ENCODE peak calls at places on chromosomes 6 and 20, in six cellular contexts. O is PC-9, U is heart right ventricle, W is endothelial cell of umbilical vein, M is heart left ventricle, C is fibroblast of lung. A is an unnamed sample.

GRCh38 chr6:148037496-148037895 is 305.1 kb upstream of the SASH1 start:
- DNase-seq in M (no peak), U (no peak), W (no peak), O (peak), C (peak), A (peak)

GRCh38 chr6:1679691-1680068 is 70.0 kb downstream of the FOXC1 start:
- DNase-seq in W (peak), C (no peak), U (no peak), M (no peak), O (peak), A (no peak)

GRCh38 chr20:62165762-62166399 is 16.9 kb upstream of the MTG2 start:
- DNase-seq in M (peak), C (peak), O (no peak), W (no peak), U (peak), A (no peak)

GRCh38 chr20:13809373-13809772 is 24.5 kb downstream of the NDUFAF5 start:
- DNase-seq in W (no peak), O (no peak), M (no peak), C (no peak), U (no peak), A (no peak)

GRCh38 chr6:42441661-42442081 is 10.1 kb downstream of the TRERF1 start:
- DNase-seq in O (no peak), M (no peak), U (no peak), C (peak), W (no peak), A (no peak)

GRCh38 chr20:46549188-46549967 is 1.1 kb downstream of the OCSTAMP start:
- DNase-seq in U (no peak), W (no peak), O (no peak), C (no peak), M (no peak), A (no peak)

GRCh38 chr6:166592818-166593217 is 6.3 kb upstream of the RAMACL start:
- DNase-seq in W (no peak), M (no peak), C (peak), O (no peak), U (no peak), A (no peak)

GRCh38 chr6:127201321-127201720 is 65.3 kb upstream of the RNF146 start:
- DNase-seq in C (peak), W (peak), O (no peak), U (no peak), M (no peak), A (no peak)

GRCh38 chr20:24732599-24732998 is 216.5 kb upstream of the CST7 start:
- DNase-seq in W (no peak), O (no peak), M (no peak), C (no peak), U (no peak), A (no peak)

GRCh38 chr6:30325873-30326445 is 768 bp upstream of the TRIM39 start:
- DNase-seq in W (no peak), O (peak), U (no peak), M (no peak), C (no peak), A (peak)

GRCh38 chr6:168061269-168062210 is 17.5 kb downstream of the FRMD1 start:
- DNase-seq in M (no peak), C (no peak), O (no peak), U (no peak), W (no peak), A (no peak)

GRCh38 chr20:24657211-24657610 is 187.8 kb downstream of the SYNDIG1 start:
- DNase-seq in U (no peak), C (peak), M (no peak), O (no peak), W (no peak), A (no peak)

GRCh38 chr20:12237772-12238171 is 320.1 kb downstream of the BTBD3 start:
- DNase-seq in C (no peak), M (no peak), U (peak), O (no peak), W (no peak), A (no peak)

GRCh38 chr6:135906542-135906941 is 55.0 kb downstream of the PDE7B start:
- DNase-seq in W (no peak), M (no peak), O (no peak), C (peak), U (no peak), A (no peak)

GRCh38 chr6:6407061-6407723 is 86.7 kb upstream of the F13A1 start:
- DNase-seq in U (no peak), O (no peak), W (no peak), C (no peak), M (no peak), A (no peak)

GRCh38 chr20:38137441-38138037 is 27.5 kb downstream of the TGM2 start:
- DNase-seq in O (peak), U (no peak), C (no peak), M (no peak), W (no peak), A (no peak)

GRCh38 chr6:160139420-160139851 is 17.8 kb downstream of the SLC22A1 start:
- DNase-seq in U (no peak), C (peak), W (no peak), O (peak), M (no peak), A (peak)

GRCh38 chr6:149089508-149089907 is 228.0 kb upstream of the TAB2 start:
- DNase-seq in U (no peak), W (no peak), O (no peak), C (no peak), M (no peak), A (no peak)

GRCh38 chr20:52481443-52481842 is 289.9 kb upstream of the ZFP64 start:
- DNase-seq in C (no peak), O (no peak), U (no peak), W (peak), M (no peak), A (no peak)

GRCh38 chr6:57069920-57070331 is 20.1 kb upstream of the ZNF451 start:
- DNase-seq in O (no peak), W (no peak), U (no peak), M (no peak), C (no peak), A (no peak)

GRCh38 chr6:136249811-136250685 is at the start of gene MTFR2:
- DNase-seq in C (peak), M (peak), U (peak), O (peak), W (peak), A (peak)

GRCh38 chr6:161486903-161487531 is 213.2 kb upstream of the AGPAT4 start:
- DNase-seq in O (no peak), M (no peak), U (no peak), W (no peak), C (no peak), A (no peak)

GRCh38 chr20:38157635-38158495 is 7.2 kb downstream of the TGM2 start:
- DNase-seq in U (no peak), O (peak), C (no peak), W (peak), M (no peak), A (no peak)

GRCh38 chr6:27966044-27966443 is 9.0 kb downstream of the OR2B6 start:
- DNase-seq in O (no peak), W (no peak), U (no peak), C (no peak), M (no peak), A (no peak)

GRCh38 chr6:35140991-35141720 is at the start of gene TCP11:
- DNase-seq in U (peak), W (no peak), M (peak), C (no peak), O (no peak), A (no peak)

GRCh38 chr20:39048000-39048696 is 86.0 kb downstream of the DHX35 start:
- DNase-seq in M (peak), U (peak), W (peak), O (peak), C (peak), A (peak)

GRCh38 chr6:90274481-90275030 is 22.1 kb downstream of the BACH2 start:
- DNase-seq in W (no peak), U (no peak), O (no peak), C (no peak), M (no peak), A (no peak)

GRCh38 chr6:624979-625378 is 31.9 kb downstream of the HUS1B start:
- DNase-seq in U (no peak), W (peak), C (peak), M (no peak), O (no peak), A (peak)

GRCh38 chr6:166619912-166620311 is 7.1 kb downstream of the RPS6KA2 start:
- DNase-seq in C (peak), O (peak), M (no peak), U (no peak), W (peak), A (peak)

GRCh38 chr6:154123131-154123530 is 84.1 kb downstream of the OPRM1 start:
- DNase-seq in C (no peak), W (no peak), O (no peak), U (no peak), M (no peak), A (no peak)

GRCh38 chr6:27091661-27092315 is 155.7 kb upstream of the PRSS16 start:
- DNase-seq in O (peak), C (peak), U (no peak), M (no peak), W (peak), A (peak)

GRCh38 chr6:98560418-98560817 is 274.0 kb upstream of the POU3F2 start:
- DNase-seq in C (no peak), U (no peak), O (no peak), M (no peak), W (no peak), A (no peak)

GRCh38 chr6:71473908-71474307 is 185.3 kb downstream of the OGFRL1 start:
- DNase-seq in O (no peak), W (peak), M (no peak), C (peak), U (peak), A (no peak)

GRCh38 chr6:132079286-132079685 is 128.1 kb upstream of the CCN2 start:
- DNase-seq in U (no peak), W (no peak), O (no peak), M (no peak), C (no peak), A (no peak)

GRCh38 chr6:120785459-120786086 is 548.7 kb downstream of the TBC1D32 start:
- DNase-seq in W (no peak), U (no peak), O (no peak), C (no peak), M (no peak), A (no peak)

GRCh38 chr6:24931752-24932691 is 3.7 kb downstream of the RIPOR2 start:
- DNase-seq in W (peak), U (no peak), O (peak), M (no peak), C (peak), A (no peak)

GRCh38 chr6:24930386-24930785 is 5.4 kb downstream of the RIPOR2 start:
- DNase-seq in O (no peak), M (no peak), W (peak), U (no peak), C (peak), A (no peak)

GRCh38 chr6:24932832-24933231 is 2.9 kb downstream of the RIPOR2 start:
- DNase-seq in M (no peak), C (no peak), O (no peak), W (no peak), U (no peak), A (no peak)

GRCh38 chr6:24933266-24933665 is 2.5 kb downstream of the RIPOR2 start:
- DNase-seq in C (no peak), O (no peak), W (no peak), M (no peak), U (no peak), A (no peak)

GRCh38 chr6:24931296-24931695 is 4.5 kb downstream of the RIPOR2 start:
- DNase-seq in C (peak), U (no peak), M (no peak), O (no peak), W (peak), A (no peak)
- H3K4me3 ChIP-seq in C (no peak), U (no peak), M (no peak), O (no peak), W (no peak), A (no peak)

DNA sequence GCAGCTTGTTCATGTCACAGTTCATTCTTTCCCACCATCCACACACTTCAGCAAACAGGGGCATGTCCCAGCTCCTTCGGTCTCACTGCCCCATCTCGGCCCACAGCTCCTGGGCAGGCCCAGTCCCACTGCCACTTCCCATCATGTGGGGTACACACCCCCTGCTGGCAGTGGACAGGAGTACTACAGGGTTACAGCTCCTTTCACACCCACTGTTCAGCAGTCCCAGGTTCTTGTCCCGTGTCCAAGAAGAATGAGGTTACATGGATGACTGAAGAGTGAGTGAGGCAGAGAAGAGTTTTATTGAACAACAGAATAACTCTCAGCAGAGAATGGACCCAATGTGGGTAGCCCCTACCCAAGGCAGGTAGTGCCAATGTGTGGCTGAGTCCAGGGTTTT is 77.8 kb upstream of the SMLR1 start:
- DNase-seq in U (no peak), M (no peak), C (no peak), O (no peak), W (no peak), A (no peak)
- TF ChIP-seq CTCF in U (no peak), M (no peak), C (no peak), O (peak), W (peak), A (peak)

GRCh38 chr6:54315692-54316091 is 7.5 kb downstream of the TINAG start:
- DNase-seq in U (no peak), O (no peak), M (no peak), W (no peak), C (no peak), A (no peak)

GRCh38 chr6:54308677-54309315 is 555 bp downstream of the TINAG start:
- DNase-seq in W (no peak), O (no peak), M (no peak), C (no peak), U (no peak), A (no peak)

GRCh38 chr6:54308240-54308639 is at the start of gene TINAG:
- DNase-seq in O (no peak), C (no peak), W (no peak), U (no peak), M (no peak), A (no peak)

GRCh38 chr6:54307412-54308036 is 717 bp upstream of the TINAG start:
- DNase-seq in O (no peak), U (no peak), W (no peak), M (no peak), C (no peak), A (no peak)

GRCh38 chr6:54310377-54311152 is 2.3 kb downstream of the TINAG start:
- DNase-seq in O (no peak), M (no peak), W (no peak), U (no peak), C (no peak), A (no peak)
- H3K4me3 ChIP-seq in O (no peak), M (no peak), W (no peak), U (no peak), C (no peak), A (no peak)

GRCh38 chr20:57995381-57995977 is 233.0 kb downstream of the ANKRD60 start:
- DNase-seq in U (no peak), C (no peak), M (no peak), O (no peak), W (no peak), A (no peak)

GRCh38 chr20:57998276-57998675 is 230.2 kb downstream of the ANKRD60 start:
- DNase-seq in U (no peak), C (no peak), O (no peak), W (no peak), M (no peak), A (no peak)

GRCh38 chr20:57998981-57999464 is 229.4 kb downstream of the ANKRD60 start:
- DNase-seq in C (no peak), M (no peak), W (peak), U (no peak), O (no peak), A (no peak)

GRCh38 chr20:57996936-57997629 is 231.4 kb downstream of the ANKRD60 start:
- DNase-seq in C (no peak), O (peak), U (no peak), W (peak), M (no peak), A (peak)

DNA sequence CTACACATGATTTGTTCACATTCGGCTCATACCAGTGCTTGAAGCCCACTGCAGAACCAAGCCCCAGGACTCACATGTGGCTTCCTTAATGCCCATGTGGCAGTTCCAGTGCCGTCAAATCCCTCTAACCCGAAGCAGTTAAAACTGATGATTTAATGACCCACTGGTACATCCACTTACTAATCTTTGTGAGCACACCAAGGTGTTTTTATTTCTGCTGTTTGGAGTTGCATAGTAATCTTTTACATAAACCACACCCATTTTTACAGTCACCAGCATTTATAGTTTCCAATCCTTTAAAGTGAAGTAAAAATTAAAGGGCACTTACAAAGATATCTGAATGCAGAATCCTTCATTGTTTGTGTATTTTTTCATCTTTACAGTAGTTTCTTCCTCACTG is 232.0 kb downstream of the ANKRD60 start:
- DNase-seq in C (no peak), O (no peak), W (no peak), U (no peak), M (no peak), A (no peak)
- TF ChIP-seq CTCF in C (no peak), O (no peak), W (no peak), U (no peak), M (no peak), A (no peak)

DNA sequence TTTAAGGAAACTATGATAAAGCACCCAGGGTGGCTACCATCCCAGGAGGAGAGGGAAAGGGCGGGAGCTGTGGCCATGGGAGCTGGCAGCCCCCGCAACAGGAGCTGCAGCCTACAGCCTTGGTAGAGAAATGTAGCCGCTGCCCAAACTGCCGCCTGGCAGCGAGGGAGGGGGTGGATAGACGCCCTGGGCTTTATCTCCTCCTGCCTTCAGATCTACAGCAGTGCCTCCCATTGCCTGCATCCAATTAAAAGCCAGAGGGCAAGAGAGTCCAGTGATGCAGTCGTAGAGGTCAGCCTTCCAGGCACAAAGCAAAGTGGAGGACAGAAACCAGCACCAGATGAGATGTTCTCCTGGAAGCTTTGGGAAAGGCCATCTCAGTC is 35.0 kb upstream of the ZFAND3 start:
- DNase-seq in O (no peak), M (no peak), C (no peak), U (no peak), W (no peak), A (no peak)
- H3K4me3 ChIP-seq in O (no peak), M (peak), C (no peak), U (no peak), W (no peak), A (no peak)

GRCh38 chr6:96016781-96017180 is 1.0 kb downstream of the FUT9 start:
- DNase-seq in U (no peak), O (no peak), C (no peak), W (no peak), M (no peak), A (no peak)

GRCh38 chr6:96022225-96022624 is 6.5 kb downstream of the FUT9 start:
- DNase-seq in W (no peak), M (no peak), O (no peak), U (no peak), C (no peak), A (no peak)
- TF ChIP-seq CTCF in W (no peak), M (no peak), O (peak), U (no peak), C (no peak), A (no peak)

GRCh38 chr6:33124947-33125346 is 49.2 kb downstream of the HLA-DPB1 start:
- DNase-seq in W (no peak), O (no peak), C (no peak), M (no peak), U (no peak), A (no peak)
- H3K4me3 ChIP-seq in W (no peak), O (no peak), C (no peak), M (no peak), U (no peak), A (no peak)

GRCh38 chr20:48730977-48731376 is 96.8 kb downstream of the PREX1 start:
- DNase-seq in U (no peak), M (no peak), C (no peak), O (no peak), W (no peak), A (no peak)

GRCh38 chr20:48725589-48725991 is 102.2 kb downstream of the PREX1 start:
- DNase-seq in W (peak), O (peak), M (no peak), C (peak), U (no peak), A (no peak)

GRCh38 chr20:48729538-48729937 is 98.3 kb downstream of the PREX1 start:
- DNase-seq in C (no peak), O (no peak), W (no peak), U (no peak), M (no peak), A (no peak)

GRCh38 chr20:48727226-48727625 is 100.6 kb downstream of the PREX1 start:
- DNase-seq in M (no peak), W (no peak), C (no peak), O (no peak), U (no peak), A (no peak)

GRCh38 chr20:48728042-48728837 is 99.6 kb downstream of the PREX1 start:
- DNase-seq in U (no peak), W (no peak), C (no peak), O (no peak), M (no peak), A (no peak)
- TF ChIP-seq CTCF in U (no peak), W (no peak), C (no peak), O (no peak), M (no peak), A (peak)

GRCh38 chr6:99592900-99593299 is 13.7 kb upstream of the PRDM13 start:
- DNase-seq in M (no peak), W (no peak), U (no peak), O (no peak), C (no peak), A (no peak)
- H3K4me3 ChIP-seq in M (no peak), W (no peak), U (no peak), O (no peak), C (no peak), A (no peak)